ENCODE peak calls at places on chromosomes 12 and 14, in ten cellular contexts. A is endodermal cell; G is CD8-positive, alpha-beta T cell; Y is uterus; B is PC-3; L is psoas muscle; H is left lung; O is heart right ventricle; J is tibial artery; U is breast epithelium. E is an unnamed sample.
A peak's percentile ranks its signal among the peaks of the same experiment; 100 is the strongest.

GRCh38 chr12:81021834-81022233 is 56.0 kb upstream of the ACSS3 start:
- DNase-seq in A (no peak), G (no peak), Y (no peak), B (no peak), L (no peak), H (no peak), O (no peak), J (no peak), U (no peak), E (no peak)

GRCh38 chr12:31650927-31651326 is 8.6 kb upstream of the ETFBKMT start:
- DNase-seq in A (peak; percentile 32), G (no peak), Y (no peak), B (no peak), L (no peak), H (no peak), O (no peak), J (no peak), U (no peak), E (no peak)

GRCh38 chr14:25049127-25049558 is 804 bp downstream of the STXBP6 start:
- DNase-seq in A (peak; percentile 50), G (no peak), Y (no peak), B (no peak), L (peak; percentile 55), H (no peak), O (peak; percentile 30), J (no peak), U (no peak), E (no peak)

GRCh38 chr14:23539209-23539866 is 12.2 kb downstream of the ZFHX2 start:
- DNase-seq in A (peak; percentile 90), G (no peak), Y (no peak), B (peak; percentile 67), L (no peak), H (peak; percentile 35), O (no peak), J (no peak), U (no peak), E (no peak)

GRCh38 chr12:58812229-58812628 is 108.1 kb downstream of the LRIG3 start:
- DNase-seq in A (no peak), G (no peak), Y (no peak), B (no peak), L (no peak), H (no peak), O (no peak), J (no peak), U (no peak), E (no peak)

GRCh38 chr14:79150226-79150625 is 980.1 kb downstream of the NRXN3 start:
- DNase-seq in A (no peak), G (no peak), Y (no peak), B (no peak), L (no peak), H (no peak), O (no peak), J (no peak), U (no peak), E (no peak)

GRCh38 chr14:76282581-76282980 is 93.4 kb upstream of the ESRRB start:
- DNase-seq in A (peak; percentile 16), G (no peak), Y (no peak), B (no peak), L (no peak), H (no peak), O (no peak), J (peak; percentile 3), U (no peak), E (peak; percentile 8)

GRCh38 chr12:106255493-106255892 is 7.7 kb upstream of the CKAP4 start:
- DNase-seq in A (peak; percentile 22), G (no peak), Y (no peak), B (no peak), L (no peak), H (no peak), O (no peak), J (no peak), U (no peak), E (no peak)

GRCh38 chr14:68418192-68419118 is 374.4 kb downstream of the ZFP36L1 start:
- DNase-seq in A (no peak), G (no peak), Y (no peak), B (no peak), L (no peak), H (no peak), O (no peak), J (no peak), U (no peak), E (no peak)

GRCh38 chr12:3614806-3615466 is 123.9 kb downstream of the PRMT8 start:
- DNase-seq in A (peak; percentile 80), G (no peak), Y (no peak), B (no peak), L (no peak), H (no peak), O (no peak), J (peak; percentile 48), U (no peak), E (no peak)

GRCh38 chr12:48862691-48863090 is 3.0 kb downstream of the RND1 start:
- DNase-seq in A (no peak), G (no peak), Y (no peak), B (no peak), L (no peak), H (no peak), O (no peak), J (no peak), U (no peak), E (no peak)

GRCh38 chr14:69850736-69851112 is 28.5 kb upstream of the SMOC1 start:
- DNase-seq in A (no peak), G (no peak), Y (no peak), B (no peak), L (no peak), H (no peak), O (no peak), J (no peak), U (no peak), E (no peak)

DNA sequence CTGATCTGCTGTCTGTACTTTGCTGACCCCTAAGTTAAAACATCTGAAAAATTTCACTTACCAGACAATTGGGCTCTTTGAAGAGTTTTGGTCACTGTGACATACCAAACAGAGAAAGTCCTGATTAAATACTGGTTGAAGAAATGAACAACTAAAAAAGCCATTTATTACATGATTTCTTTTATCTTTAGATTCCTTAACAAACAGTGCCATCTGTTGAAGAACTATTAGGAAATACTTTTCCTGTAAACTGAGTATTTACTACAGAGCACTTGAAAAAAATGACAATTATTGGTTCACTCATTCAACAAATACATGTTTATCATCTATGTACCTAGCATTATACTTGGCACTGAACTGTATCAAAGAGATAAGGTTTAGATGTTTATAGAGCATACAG is 6.5 kb upstream of the WASHC4 start:
- DNase-seq in A (no peak), G (no peak), Y (no peak), B (peak; percentile 50), L (no peak), H (no peak), O (no peak), J (no peak), U (no peak), E (no peak)
- TF ChIP-seq CTCF in A (no peak), G (no peak), Y (no peak), B (peak; percentile 63), L (no peak), H (no peak), O (peak; percentile 26), J (peak; percentile 16), U (no peak), E (peak; percentile 46)

DNA sequence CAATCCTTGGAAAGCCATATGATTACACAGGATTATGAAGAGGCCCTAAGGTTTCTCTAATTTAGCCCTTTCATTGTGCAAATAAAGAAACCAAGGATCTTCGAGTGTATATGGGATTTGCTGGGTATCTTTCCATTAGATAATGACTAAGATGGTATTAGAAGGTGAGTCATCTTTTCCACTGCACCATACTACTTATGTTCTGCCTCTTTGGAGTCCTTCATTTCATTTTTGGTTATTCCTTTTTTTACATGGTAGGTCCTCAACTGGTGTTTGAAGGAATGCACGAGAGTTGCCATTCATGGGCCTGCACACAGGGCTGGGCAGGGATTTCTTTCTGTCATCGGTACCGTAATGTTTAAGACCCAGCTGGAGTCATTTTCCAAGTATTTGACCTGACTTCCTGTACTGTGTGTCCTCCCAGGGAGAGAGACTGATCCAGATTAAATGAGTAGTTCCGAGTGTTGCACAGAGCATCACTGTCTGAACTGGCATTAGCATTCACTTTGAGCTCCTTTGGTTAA is 85.7 kb downstream of the BORCS5 start:
- DNase-seq in A (no peak), G (no peak), Y (no peak), B (peak; percentile 58), L (no peak), H (no peak), O (no peak), J (no peak), U (no peak), E (no peak)
- H3K4me1 ChIP-seq in A (no peaks in the 10 kb centered on the region), G (peaks cover 44% of the 10 kb centered on the region), Y (no peaks in the 10 kb centered on the region), B (peaks cover 35% of the 10 kb centered on the region), L (peaks cover 26% of the 10 kb centered on the region), H (peaks cover 59% of the 10 kb centered on the region), O (peaks cover 78% of the 10 kb centered on the region), J (no peaks in the 10 kb centered on the region), U (peaks cover 6% of the 10 kb centered on the region), E (peaks cover 27% of the 10 kb centered on the region)

DNA sequence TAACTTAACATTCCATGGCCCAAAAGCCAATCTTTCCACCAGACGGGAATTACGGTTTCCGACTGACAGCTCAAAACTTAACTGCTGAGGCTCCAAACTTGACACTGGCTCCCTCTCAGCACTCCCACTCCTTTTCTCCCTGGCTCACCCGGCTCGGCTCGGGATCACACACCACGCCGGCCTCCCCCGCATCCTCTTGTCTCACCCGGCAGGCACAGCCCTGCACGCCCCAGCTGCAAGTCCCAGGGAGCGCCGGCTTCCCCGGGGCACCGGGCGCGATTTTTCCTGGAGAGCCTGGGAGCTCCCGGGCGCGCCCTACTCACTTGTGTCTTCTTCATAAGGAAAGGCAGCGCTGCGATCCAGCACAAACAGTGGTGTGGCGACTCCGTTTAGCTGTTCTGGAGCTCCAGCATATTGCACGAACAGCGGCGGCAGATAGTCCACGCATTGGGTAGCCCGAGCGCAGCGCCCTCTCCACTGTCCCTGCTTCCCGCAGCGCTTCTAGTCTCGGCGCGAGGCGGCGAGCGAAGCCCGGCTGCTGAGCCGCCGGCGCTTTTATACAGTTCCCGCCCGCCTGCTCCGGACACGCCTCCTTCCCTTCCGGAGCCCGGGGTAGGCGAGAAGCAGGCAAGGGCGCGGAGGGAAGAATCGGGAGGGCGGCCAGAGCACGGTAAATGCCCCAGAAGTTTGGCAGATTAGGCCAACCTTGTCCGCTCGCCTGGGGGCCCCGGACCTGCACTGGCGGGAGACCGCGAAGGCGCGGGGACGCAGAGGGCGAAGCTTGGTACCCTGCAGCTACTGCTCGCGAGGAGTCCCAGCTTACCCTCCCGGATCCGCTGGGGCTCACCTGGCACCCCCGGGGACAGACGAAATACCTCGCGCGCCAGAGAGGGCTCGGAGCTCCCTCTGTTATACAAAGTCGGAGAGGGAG is at the start of gene KITLG:
- DNase-seq in A (peak; percentile 97), G (no peak), Y (peak; percentile 82), B (peak; percentile 91), L (peak; percentile 88), H (peak; percentile 93), O (peak; percentile 86), J (peak; percentile 86), U (peak; percentile 80), E (peak; percentile 75)
- TF ChIP-seq CTCF in A (peak; percentile 34), G (no peak), Y (peak; percentile 35), B (peak; percentile 38), L (peak; percentile 26), H (no peak), O (peak; percentile 65), J (no peak), U (no peak), E (peak; percentile 56)

DNA sequence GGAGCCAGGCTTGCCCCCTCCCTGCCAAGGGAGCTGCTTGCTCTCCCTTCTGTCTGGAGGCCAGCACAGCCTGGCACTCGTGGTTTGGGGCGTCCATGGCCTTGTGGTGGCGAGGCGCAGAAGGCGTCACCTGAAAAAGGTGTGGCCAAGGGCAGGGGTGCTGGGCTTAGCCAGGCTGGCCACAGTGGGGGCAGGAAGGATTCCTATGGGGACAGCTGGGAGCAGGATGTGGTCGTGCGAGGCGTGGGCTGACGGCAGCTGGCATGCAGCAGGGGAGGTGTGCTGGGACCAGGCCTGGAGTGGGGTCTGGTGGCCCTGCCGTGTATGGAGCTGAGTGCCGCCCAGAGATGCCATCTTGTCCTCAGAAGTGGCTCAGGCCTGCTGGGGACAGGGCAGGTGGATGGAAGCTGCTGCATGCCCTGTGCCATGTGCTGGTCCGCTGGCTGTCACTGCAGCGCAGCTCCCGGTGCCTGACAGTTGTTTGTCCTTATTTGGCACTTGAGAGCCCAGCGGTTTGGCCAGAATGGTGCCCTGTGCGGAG is 30.0 kb downstream of the SH2B3 start:
- DNase-seq in A (peak; percentile 61), G (no peak), Y (no peak), B (no peak), L (no peak), H (no peak), O (no peak), J (no peak), U (no peak), E (peak; percentile 49)
- H3K4me1 ChIP-seq in A (no peaks in the 10 kb centered on the region), G (peaks cover 94% of the 10 kb centered on the region), Y (peaks cover 27% of the 10 kb centered on the region), B (peaks cover 34% of the 10 kb centered on the region), L (peaks cover 55% of the 10 kb centered on the region), H (peaks cover 100% of the 10 kb centered on the region), O (peaks cover 100% of the 10 kb centered on the region), J (no peaks in the 10 kb centered on the region), U (no peaks in the 10 kb centered on the region), E (peaks cover 56% of the 10 kb centered on the region)

E was measured in RWPE2.